ENCODE peak calls at places on chromosome 18, in nine cellular contexts. S is K562; M is tibial nerve; N is body of pancreas; R is effector memory CD4-positive, alpha-beta T cell; B is lung; O is brain microvascular endothelial cell; X is endodermal cell; I is A673. Y is an unnamed sample.

GRCh38 chr18:39958876-39959275 is 1996.2 kb upstream of the PIK3C3 start:
- DNase-seq in O (no peak), B (no peak), R (no peak), X (no peak), I (no peak), S (no peak), N (no peak), M (no peak), Y (no peak)

GRCh38 chr18:54916507-54916906 is 42.8 kb downstream of the CCDC68 start:
- DNase-seq in X (peak; percentile 60), B (no peak), S (no peak), O (no peak), M (no peak), R (no peak), N (no peak), I (no peak), Y (no peak)

GRCh38 chr18:8367217-8367988 is 241.8 kb upstream of the RAB12 start:
- DNase-seq in B (peak; percentile 49), S (peak; percentile 37), M (no peak), I (peak; percentile 7), N (peak; percentile 53), O (no peak), X (peak; percentile 92), R (no peak), Y (no peak)

GRCh38 chr18:77170850-77171410 is 38.3 kb upstream of the MBP start:
- DNase-seq in M (no peak), I (no peak), N (no peak), S (no peak), R (no peak), X (no peak), O (no peak), B (no peak), Y (no peak)

GRCh38 chr18:74849316-74849715 is 251.6 kb downstream of the ZNF407 start:
- DNase-seq in R (no peak), I (no peak), S (no peak), N (no peak), O (no peak), M (no peak), X (no peak), B (no peak), Y (no peak)

GRCh38 chr18:11004294-11004693 is 145.1 kb downstream of the PIEZO2 start:
- DNase-seq in O (peak; percentile 22), S (no peak), X (no peak), B (no peak), M (no peak), I (no peak), N (no peak), R (no peak), Y (no peak)

GRCh38 chr18:21769206-21769605 is 28.6 kb downstream of the MIB1 start:
- DNase-seq in B (no peak), R (no peak), S (no peak), O (no peak), X (no peak), N (no peak), M (no peak), I (no peak), Y (no peak)

GRCh38 chr18:4096501-4096900 is 358.6 kb downstream of the DLGAP1 start:
- DNase-seq in I (no peak), O (no peak), R (no peak), X (no peak), S (no peak), N (no peak), M (no peak), B (no peak), Y (no peak)

GRCh38 chr18:53797998-53798397 is 426.5 kb downstream of the MBD2 start:
- DNase-seq in S (no peak), M (no peak), I (no peak), O (no peak), X (no peak), B (no peak), R (no peak), N (no peak), Y (no peak)

GRCh38 chr18:25464211-25464610 is 112.2 kb upstream of the ZNF521 start:
- DNase-seq in O (peak; percentile 1), M (no peak), N (no peak), B (no peak), I (no peak), S (no peak), R (no peak), X (no peak), Y (no peak)

GRCh38 chr18:77062518-77063003 is 70.0 kb downstream of the MBP start:
- DNase-seq in I (no peak), O (peak; percentile 98), N (no peak), B (no peak), M (no peak), X (no peak), R (peak; percentile 61), S (no peak), Y (peak; percentile 36)

GRCh38 chr18:70288851-70289328 is at the start of gene SOCS6:
- DNase-seq in I (peak; percentile 78), O (no peak), B (peak; percentile 70), X (peak; percentile 86), M (peak; percentile 21), N (peak; percentile 67), S (peak; percentile 55), R (no peak), Y (no peak)

GRCh38 chr18:74724186-74724585 is 126.5 kb downstream of the ZNF407 start:
- DNase-seq in X (no peak), N (no peak), O (peak; percentile 20), I (no peak), S (no peak), R (no peak), M (no peak), B (no peak), Y (no peak)

GRCh38 chr18:65235966-65236634 is 514.7 kb upstream of the CDH7 start:
- DNase-seq in I (peak; percentile 81), S (no peak), R (no peak), N (no peak), B (no peak), M (no peak), X (no peak), O (no peak), Y (no peak)

GRCh38 chr18:80050797-80051196 is 16.6 kb downstream of the RBFA start:
- DNase-seq in B (no peak), R (no peak), X (no peak), I (no peak), S (no peak), O (no peak), M (no peak), N (no peak), Y (no peak)
- H3K36me3 ChIP-seq in B (peaks cover 2% of the 10 kb centered on the region), R (no peaks in the 10 kb centered on the region), X (peaks cover 43% of the 10 kb centered on the region), I (peaks cover 19% of the 10 kb centered on the region), S (peaks cover 26% of the 10 kb centered on the region), O (peaks cover 8% of the 10 kb centered on the region), M (no peaks in the 10 kb centered on the region), N (no peaks in the 10 kb centered on the region), Y (peaks cover 4% of the 10 kb centered on the region)

GRCh38 chr18:7273301-7273911 is 42.5 kb downstream of the LRRC30 start:
- DNase-seq in B (peak; percentile 66), O (peak; percentile 63), S (no peak), N (peak; percentile 21), M (peak; percentile 20), R (no peak), X (peak; percentile 74), I (peak; percentile 22), Y (peak; percentile 91)

GRCh38 chr18:7269903-7270302 is 39.0 kb downstream of the LRRC30 start:
- DNase-seq in R (no peak), S (no peak), M (no peak), O (no peak), I (no peak), B (no peak), N (no peak), X (no peak), Y (no peak)

DNA sequence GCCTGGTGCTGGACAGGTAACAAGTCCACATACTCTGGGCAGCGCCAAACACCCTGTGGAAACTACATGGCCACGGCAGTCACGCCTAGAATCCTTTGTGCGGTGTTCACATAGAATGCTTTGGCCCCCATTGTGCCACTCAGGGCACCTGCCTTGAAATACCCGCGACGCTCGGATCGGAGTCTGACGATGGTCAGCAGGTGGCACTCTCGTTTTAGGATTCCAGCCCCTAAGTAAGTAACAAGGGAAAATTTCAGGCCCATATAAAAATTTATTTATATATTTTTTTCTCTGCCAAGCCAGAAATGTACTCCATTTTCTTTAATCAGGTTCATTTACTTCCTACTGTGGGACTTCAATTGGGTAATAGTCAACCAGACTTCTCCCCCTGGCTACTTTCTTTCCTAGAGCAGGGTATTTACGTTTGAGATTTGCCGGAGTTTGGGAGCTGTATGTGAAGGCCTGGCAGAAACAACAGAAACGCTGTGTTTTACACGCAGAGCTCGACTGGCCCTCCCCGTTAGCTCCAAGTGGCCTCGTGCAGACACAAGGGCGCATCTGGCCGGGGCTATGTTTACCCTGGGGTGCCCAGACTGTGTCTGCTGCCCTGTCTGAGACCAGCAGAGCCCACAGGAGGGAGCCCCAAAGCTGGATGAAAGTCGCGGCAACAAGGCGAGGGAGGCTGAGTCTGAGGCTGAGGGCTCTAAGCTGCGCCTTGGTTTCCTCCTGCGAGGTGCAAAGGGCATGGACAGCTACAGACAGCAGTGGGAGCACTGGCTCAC is 41.6 kb downstream of the LRRC30 start:
- DNase-seq in M (peak; percentile 31), O (peak; percentile 67), R (no peak), S (no peak), N (peak; percentile 70), B (peak; percentile 70), I (peak; percentile 24), X (peak; percentile 85), Y (peak; percentile 75)
- H3K27ac ChIP-seq in M (peak overlapping the region; percentile 63), O (peak overlapping the region; percentile 26), R (no peak overlapping the region), S (no peak overlapping the region), N (no peak overlapping the region), B (peak overlapping the region; percentile 77), I (no peak overlapping the region), X (peak overlapping the region; percentile 6), Y (peak overlapping the region; percentile 70)

GRCh38 chr18:62258606-62259005 is 66.5 kb upstream of the TNFRSF11A start:
- DNase-seq in R (no peak), M (no peak), B (no peak), O (no peak), N (no peak), X (no peak), I (no peak), S (no peak), Y (no peak)

GRCh38 chr18:62264984-62265383 is 60.1 kb upstream of the TNFRSF11A start:
- DNase-seq in X (no peak), O (no peak), R (no peak), N (no peak), M (no peak), I (no peak), B (no peak), S (no peak), Y (no peak)

GRCh38 chr18:62258093-62258492 is 67.0 kb upstream of the TNFRSF11A start:
- DNase-seq in O (no peak), M (no peak), I (no peak), X (no peak), R (no peak), N (no peak), S (no peak), B (no peak), Y (no peak)

DNA sequence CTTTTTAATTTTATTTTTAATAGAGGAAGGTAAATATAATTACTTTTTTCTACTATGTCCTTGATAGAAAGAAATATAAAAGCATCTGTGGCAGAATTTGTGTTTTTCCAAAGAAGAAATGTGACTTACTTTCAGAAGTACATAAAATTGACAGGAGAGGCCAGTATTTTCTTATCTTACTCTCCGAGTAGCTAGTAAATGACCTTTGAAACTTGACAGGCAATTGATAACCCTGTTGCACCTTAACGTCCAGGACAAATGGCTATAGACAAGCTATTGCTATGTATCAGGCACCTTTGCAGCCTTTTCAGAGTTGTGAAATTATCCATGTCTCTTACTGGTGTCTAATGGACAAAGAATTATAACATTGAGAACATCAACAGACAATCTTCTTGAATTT is 63.1 kb upstream of the TNFRSF11A start:
- DNase-seq in B (no peak), X (no peak), R (no peak), I (no peak), S (no peak), O (no peak), M (no peak), N (no peak), Y (no peak)
- H3K36me3 ChIP-seq in B (peaks cover 17% of the 10 kb centered on the region), X (peaks cover 79% of the 10 kb centered on the region), R (peaks cover 69% of the 10 kb centered on the region), I (peaks cover 44% of the 10 kb centered on the region), S (peaks cover 66% of the 10 kb centered on the region), O (peaks cover 19% of the 10 kb centered on the region), M (no peaks in the 10 kb centered on the region), N (peaks cover 21% of the 10 kb centered on the region), Y (peaks cover 60% of the 10 kb centered on the region)

GRCh38 chr18:26862084-26862483 is 3.4 kb downstream of the AQP4 start:
- DNase-seq in R (no peak), B (no peak), X (no peak), O (no peak), I (no peak), M (no peak), S (no peak), N (no peak), Y (no peak)
- H3K27ac ChIP-seq in R (no peak overlapping the region), B (no peak overlapping the region), X (no peak overlapping the region), O (no peak overlapping the region), I (no peak overlapping the region), M (no peak overlapping the region), S (no peak overlapping the region), N (no peak overlapping the region), Y (no peak overlapping the region)